ENCODE peak calls at places on chromosomes 6 and 20, in four cellular contexts. O, A, Z and S are unnamed samples.
A peak's percentile ranks its signal among the peaks of the same experiment; 100 is the strongest.

GRCh38 chr20:46023999-46024398 is 5.0 kb upstream of the SLC12A5 start:
- DNase-seq in O (no peak), A (peak; percentile 57), Z (no peak), S (peak; percentile 40)

GRCh38 chr6:123316733-123317323 is 319.9 kb downstream of the TRDN start:
- DNase-seq in O (no peak), A (peak; percentile 41), Z (no peak), S (no peak)

GRCh38 chr6:71034578-71034977 is 77.7 kb upstream of the B3GAT2 start:
- DNase-seq in O (no peak), A (no peak), Z (no peak), S (no peak)

GRCh38 chr20:57426156-57426769 is 35.1 kb downstream of the RBM38 start:
- DNase-seq in O (no peak), A (no peak), Z (no peak), S (no peak)

GRCh38 chr6:157488635-157489226 is 107.7 kb downstream of the ZDHHC14 start:
- DNase-seq in O (no peak), A (no peak), Z (no peak), S (no peak)

GRCh38 chr6:120111001-120111400 is 761.4 kb upstream of the MAN1A1 start:
- DNase-seq in O (no peak), A (no peak), Z (no peak), S (no peak)

GRCh38 chr20:37417857-37418501 is 72.0 kb downstream of the SRC start:
- DNase-seq in O (no peak), A (no peak), Z (no peak), S (peak; percentile 22)

GRCh38 chr6:143397229-143398222 is 53.0 kb downstream of the ADAT2 start:
- DNase-seq in O (peak; percentile 1), A (peak; percentile 81), Z (no peak), S (peak; percentile 96)

GRCh38 chr6:123215211-123215610 is 219.2 kb downstream of the CLVS2 start:
- DNase-seq in O (no peak), A (no peak), Z (no peak), S (no peak)

GRCh38 chr20:52056203-52057062 is 135.1 kb downstream of the ZFP64 start:
- DNase-seq in O (no peak), A (peak; percentile 94), Z (no peak), S (peak; percentile 89)